ENCODE peak calls at places on chromosomes 4 and X, in five cellular contexts. N, I, C, X and J are unnamed samples.

GRCh38 chr4:120785202-120785601 is 137.3 kb downstream of the PRDM5 start:
- DNase-seq in C (no peak), X (no peak), I (no peak), N (no peak), J (no peak)

GRCh38 chr4:176622251-176622968 is 170.3 kb downstream of the VEGFC start:
- DNase-seq in I (no peak), C (no peak), X (no peak), N (no peak), J (no peak)

GRCh38 chr4:184856277-184856609 is 30.5 kb upstream of the ACSL1 start:
- DNase-seq in X (no peak), C (no peak), I (no peak), N (no peak), J (no peak)

GRCh38 chrX:25178555-25178954 is 162.8 kb upstream of the ARX start:
- DNase-seq in C (no peak), X (no peak), I (no peak), N (no peak), J (no peak)

GRCh38 chr4:5571646-5572045 is 136.7 kb downstream of the EVC2 start:
- DNase-seq in X (no peak), I (no peak), C (no peak), N (no peak), J (no peak)

GRCh38 chrX:17674611-17675010 is 62.7 kb upstream of the SCML1 start:
- DNase-seq in N (no peak), I (no peak), X (no peak), C (no peak), J (no peak)

GRCh38 chr4:18917689-18918088 is 896.1 kb upstream of the LCORL start:
- DNase-seq in C (no peak), I (no peak), N (no peak), X (no peak), J (no peak)

GRCh38 chrX:109679820-109680219 is 53.2 kb downstream of the ACSL4 start:
- DNase-seq in C (no peak), I (no peak), N (no peak), X (no peak), J (no peak)

GRCh38 chr4:94160774-94161173 is 46.9 kb upstream of the SMARCAD1 start:
- DNase-seq in N (no peak), I (no peak), X (no peak), C (no peak), J (no peak)

GRCh38 chr4:173289351-173289725 is 44.8 kb downstream of the HMGB2 start:
- DNase-seq in X (no peak), I (no peak), N (no peak), C (no peak), J (no peak)

GRCh38 chrX:71910526-71911022 is at the start of gene NHSL2:
- DNase-seq in X (no peak), I (no peak), N (no peak), C (no peak), J (peak)

GRCh38 chrX:2385224-2385623 is 115.6 kb downstream of the DHRSX start:
- DNase-seq in N (peak), C (no peak), I (no peak), X (no peak), J (no peak)

GRCh38 chrX:150324919-150325318 is 38.2 kb upstream of the MAMLD1 start:
- DNase-seq in X (no peak), C (no peak), I (no peak), N (no peak), J (no peak)

GRCh38 chr4:1852904-1853623 is 2.9 kb downstream of the LETM1 start:
- DNase-seq in I (peak), N (no peak), C (no peak), X (no peak), J (no peak)

GRCh38 chr4:1850276-1850675 is 5.7 kb downstream of the LETM1 start:
- DNase-seq in C (no peak), X (no peak), N (no peak), I (no peak), J (no peak)

GRCh38 chr4:1854752-1855151 is 1.2 kb downstream of the LETM1 start:
- DNase-seq in I (no peak), N (no peak), C (no peak), X (no peak), J (no peak)

GRCh38 chr4:1851160-1851559 is 4.8 kb downstream of the LETM1 start:
- DNase-seq in I (peak), C (no peak), N (no peak), X (no peak), J (no peak)

DNA sequence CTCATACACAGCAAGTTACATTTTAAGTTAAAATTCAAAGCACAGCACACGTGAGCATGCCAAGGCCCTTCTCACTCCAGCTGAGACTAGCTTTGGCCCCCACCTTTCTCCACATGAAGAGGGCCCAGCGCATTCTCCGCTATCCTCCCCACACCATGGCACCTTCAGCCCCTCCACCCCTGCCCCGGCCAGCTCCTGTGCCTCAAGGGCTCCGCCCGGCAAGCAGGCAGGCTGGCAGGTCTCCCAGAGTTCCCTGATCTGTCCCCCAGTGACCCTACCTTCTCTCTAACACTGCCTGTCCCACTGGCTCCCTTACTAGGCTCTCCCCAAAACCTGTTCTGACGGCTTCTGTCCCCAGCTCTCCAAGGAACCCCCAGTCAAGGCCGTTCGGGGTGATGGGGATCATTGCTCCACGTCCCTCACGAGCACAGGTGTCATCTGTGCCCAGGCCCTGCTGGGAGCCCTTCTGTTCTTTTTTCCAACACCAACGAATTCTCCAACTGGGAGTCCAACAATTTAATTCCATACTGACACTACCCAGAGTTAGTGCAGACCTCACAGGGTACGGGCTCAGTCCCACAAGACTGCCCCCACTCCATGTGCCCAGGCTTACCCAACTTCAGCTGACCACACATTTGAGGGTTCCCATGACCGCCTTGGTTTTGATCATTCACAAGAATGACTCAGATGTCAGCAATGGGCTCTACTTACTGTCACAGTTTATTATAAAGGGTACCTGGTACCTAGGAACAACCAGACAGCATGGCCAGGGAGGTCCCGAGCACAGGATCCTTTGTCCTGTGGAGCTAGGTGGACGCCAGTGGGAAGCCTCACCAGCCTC is 4.2 kb downstream of the LETM1 start:
- DNase-seq in I (peak), N (no peak), X (no peak), C (no peak), J (no peak)
- TF ChIP-seq ESRRA in I (no peak), N (no peak), X (no peak), C (no peak), J (no peak)

DNA sequence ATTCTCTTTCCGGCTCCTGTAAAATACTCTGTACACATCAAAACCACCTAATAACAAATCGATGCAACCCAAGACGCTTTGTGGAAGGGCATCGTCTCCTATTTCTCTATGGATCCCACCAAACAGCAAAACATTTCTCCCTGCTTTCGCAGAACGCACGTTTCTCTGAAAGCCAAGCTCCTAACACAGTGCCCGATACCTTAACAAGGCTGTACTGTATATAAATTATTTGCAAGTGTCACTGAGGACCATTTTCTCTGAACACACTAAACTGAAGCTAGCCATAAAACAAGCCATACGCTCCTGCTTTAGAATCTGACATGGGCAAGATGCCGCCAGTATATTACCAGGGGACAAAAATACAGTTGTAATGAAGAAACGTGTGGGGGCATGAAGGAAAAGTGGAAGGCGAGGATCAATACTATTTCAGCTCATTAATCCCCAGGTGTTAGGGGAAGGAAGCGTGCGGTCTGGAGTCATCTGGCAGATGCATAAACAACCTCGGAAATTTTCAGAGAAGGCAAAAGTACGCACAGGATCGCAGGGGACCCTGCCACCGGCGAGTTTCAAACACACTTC is 715 bp downstream of the KCNIP4 start:
- DNase-seq in I (no peak), C (no peak), X (no peak), N (no peak), J (no peak)
- TF ChIP-seq ESRRA in I (no peak), C (no peak), X (no peak), N (no peak), J (no peak)

DNA sequence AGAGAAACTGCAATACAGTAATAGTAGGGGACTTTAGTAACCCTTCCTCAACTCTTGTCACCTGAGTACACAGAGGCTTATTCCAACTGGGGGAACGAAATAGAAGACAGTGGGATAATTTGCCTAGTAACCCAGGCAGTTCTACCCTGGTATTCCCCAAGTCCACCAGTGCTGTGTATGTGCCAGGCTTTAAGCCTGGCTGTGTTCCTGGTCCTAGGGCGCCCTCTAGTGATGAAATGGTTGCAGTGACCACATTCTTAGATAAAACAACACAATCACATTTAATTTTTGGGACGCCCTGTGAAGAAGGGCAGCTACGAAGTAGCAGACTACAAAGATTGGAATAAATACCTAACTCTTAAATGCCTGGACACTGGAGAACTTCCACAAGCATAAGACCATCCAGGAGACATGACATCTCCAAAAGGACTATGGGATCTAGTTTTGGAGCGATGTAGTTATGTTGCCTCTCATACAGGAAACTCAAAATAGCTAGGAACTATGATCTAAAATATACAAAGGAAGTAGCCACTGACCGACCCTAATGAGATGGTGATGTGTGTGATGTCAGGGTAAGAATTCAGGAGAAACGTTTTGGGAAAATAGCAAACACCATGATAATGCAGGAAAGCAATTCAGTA is 288.5 kb upstream of the ZCCHC13 start:
- DNase-seq in N (peak), I (peak), X (peak), C (peak), J (peak)
- TF ChIP-seq ESRRA in N (no peak), I (no peak), X (no peak), C (no peak), J (no peak)

DNA sequence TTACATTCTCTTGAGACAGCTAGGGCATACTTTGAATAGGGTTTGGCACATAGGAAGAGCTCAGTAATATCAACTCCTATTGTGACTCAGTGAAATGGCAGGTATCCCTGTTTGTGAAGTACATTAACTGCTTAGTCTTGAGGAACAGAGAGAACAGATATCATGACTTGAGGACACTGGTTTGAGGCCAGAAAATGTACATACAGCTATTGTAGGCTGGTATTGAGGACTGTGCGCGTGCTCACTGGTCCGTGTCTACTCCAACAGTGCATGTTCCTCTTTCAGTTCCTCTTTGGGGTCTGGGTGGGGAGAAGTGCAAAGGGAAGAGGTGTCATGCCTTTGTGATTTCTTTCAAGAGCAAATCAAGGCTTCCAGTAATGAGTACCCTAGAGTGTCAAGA is 34.6 kb upstream of the TBC1D9 start:
- DNase-seq in N (no peak), C (peak), I (no peak), X (no peak), J (no peak)
- TF ChIP-seq ESRRA in N (no peak), C (no peak), I (no peak), X (no peak), J (no peak)

GRCh38 chr4:147787204-147787603 is 55.3 kb downstream of the ARHGAP10 start:
- DNase-seq in N (no peak), C (no peak), X (no peak), I (no peak), J (no peak)
- TF ChIP-seq ESRRA in N (no peak), C (no peak), X (no peak), I (no peak), J (no peak)

DNA sequence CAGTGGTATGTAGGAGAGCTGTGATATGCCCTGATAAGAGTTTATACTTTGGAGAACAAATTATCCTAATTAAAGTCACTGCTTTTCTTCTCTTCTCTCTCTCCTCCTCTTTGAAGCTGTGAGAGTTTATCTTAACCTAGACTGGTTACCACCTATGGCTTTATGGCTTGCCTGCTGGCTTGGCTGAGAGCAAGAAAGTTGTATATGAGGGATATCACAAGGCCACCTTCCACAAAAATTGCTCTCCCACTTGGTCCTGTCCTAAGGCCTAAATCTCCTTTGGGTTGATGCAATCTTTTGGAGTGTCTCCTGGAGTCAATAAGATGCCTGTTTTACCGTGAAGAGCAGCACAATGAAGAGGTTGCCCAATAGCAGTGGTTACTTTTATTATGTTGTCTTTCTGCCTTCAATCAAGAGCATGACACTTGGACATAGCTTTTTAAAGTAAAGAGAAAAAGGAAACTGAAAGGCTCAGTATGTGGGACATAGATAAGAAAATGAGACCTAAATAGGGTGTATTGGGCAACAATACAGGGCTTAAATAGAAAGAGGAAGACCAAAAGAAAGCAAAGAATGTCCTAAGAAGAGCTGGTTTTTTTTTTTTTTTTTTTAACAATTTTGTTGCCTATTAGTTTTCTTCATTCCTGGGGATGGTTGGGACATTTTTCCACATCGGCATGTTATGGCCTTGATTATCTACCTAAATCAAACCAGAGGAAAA is 9.2 kb downstream of the GUCY1A1 start:
- DNase-seq in X (no peak), N (no peak), C (no peak), I (no peak), J (no peak)
- TF ChIP-seq ESRRA in X (no peak), N (no peak), C (no peak), I (no peak), J (no peak)

DNA sequence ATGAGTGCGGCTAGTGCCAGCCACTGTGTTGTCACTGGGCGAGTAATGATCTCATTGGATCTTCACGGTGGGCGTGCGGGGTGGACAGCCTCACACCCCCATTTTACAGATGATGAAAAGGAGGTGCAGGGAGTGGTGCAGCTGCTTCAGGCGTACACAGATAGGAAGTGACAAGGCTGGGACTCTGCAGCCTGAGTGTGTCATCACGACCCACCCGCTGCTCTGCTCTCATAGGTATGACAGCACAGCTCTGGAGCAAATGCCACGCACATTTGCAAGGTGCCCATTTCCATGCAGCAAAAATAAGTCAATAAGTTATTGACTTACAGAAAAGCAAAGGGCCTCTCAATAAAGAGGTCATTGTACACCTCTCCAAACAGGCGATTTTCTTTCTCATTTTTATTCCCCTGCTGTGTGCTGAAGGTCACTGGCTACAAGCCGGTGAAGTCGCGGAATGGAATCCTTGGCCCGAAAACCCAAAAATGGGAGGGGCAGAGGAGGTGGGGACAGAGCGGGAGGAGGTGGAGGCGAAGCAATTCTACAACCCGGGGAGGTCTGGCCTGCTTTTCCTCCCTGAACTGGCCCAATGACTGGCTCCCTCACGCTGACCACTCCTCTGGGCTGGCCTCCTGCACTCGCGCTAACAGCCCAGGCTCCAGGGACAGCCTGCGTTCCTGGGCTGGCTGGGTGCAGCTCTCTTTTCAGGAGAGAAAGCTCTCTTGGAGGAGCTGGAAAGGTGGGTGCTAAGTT is at the start of gene SOD3:
- DNase-seq in I (peak), X (peak), C (no peak), N (no peak), J (peak)
- TF ChIP-seq ESRRA in I (no peak), X (no peak), C (no peak), N (no peak), J (no peak)

GRCh38 chrX:152600853-152601635 is 36.7 kb upstream of the GABRQ start:
- DNase-seq in C (no peak), N (no peak), I (no peak), X (no peak), J (no peak)

GRCh38 chrX:152601848-152602616 is 35.7 kb upstream of the GABRQ start:
- DNase-seq in C (no peak), X (peak), N (no peak), I (peak), J (peak)
- TF ChIP-seq ESRRA in C (no peak), X (no peak), N (no peak), I (no peak), J (no peak)